ENCODE peak calls at places on chromosome 22, in eight cellular contexts. I is ELF-1; T is breast epithelium; F is activated T-helper 1 cell treated with anti-CD3 and anti-CD28 coated beads, Interleukin-12 subunit alpha, Interleukin-12 subunit beta, Interleukin-2, Interleukin-4 antibody, amounts not matched to agents 30 ng/mL and 10 ng/mL and 1 ng/mL, durations not matched to agents 14 hours and 24 hours and 36 hours; U is T-helper 9 cell; Y is NCI-H1694; R is stimulated activated CD4-positive, alpha-beta T cell treated with anti-CD3 and anti-CD28 coated beads, Interleukin-15, amount 100 ng/mL, for 1 hour; K is NCI-H1105 treated with DMSO at 0.1 percent for 48 hours. W is an unnamed sample.
A peak's percentile ranks its signal among the peaks of the same experiment; 100 is the strongest.

GRCh38 chr22:21078916-21079315 is 33.2 kb downstream of the LRRC74B start:
- DNase-seq in I (no peak), T (no peak), F (no peak), U (no peak), Y (no peak), R (no peak), K (no peak), W (no peak)

GRCh38 chr22:23565288-23565941 is 14.7 kb downstream of the IGLL1 start:
- DNase-seq in I (peak; percentile 69), T (no peak), F (no peak), U (no peak), Y (no peak), R (no peak), K (peak; percentile 42), W (no peak)

GRCh38 chr22:50699001-50699753 is 26.6 kb downstream of the SHANK3 start:
- DNase-seq in I (no peak), T (no peak), F (no peak), U (no peak), Y (no peak), R (no peak), K (no peak), W (no peak)

GRCh38 chr22:36759481-36760159 is 16.3 kb downstream of the IFT27 start:
- DNase-seq in I (no peak), T (peak; percentile 28), F (no peak), U (no peak), Y (no peak), R (no peak), K (no peak), W (no peak)

GRCh38 chr22:28024422-28024888 is 105.4 kb upstream of the PITPNB start:
- DNase-seq in I (no peak), T (no peak), F (no peak), U (no peak), Y (no peak), R (no peak), K (no peak), W (no peak)

GRCh38 chr22:22702159-22702873 is 57.9 kb downstream of the GGTLC2 start:
- DNase-seq in I (peak; percentile 19), T (no peak), F (no peak), U (no peak), Y (no peak), R (no peak), K (no peak), W (no peak)

GRCh38 chr22:24414523-24414922 is 12.9 kb upstream of the ADORA2A start:
- DNase-seq in I (no peak), T (no peak), F (no peak), U (no peak), Y (no peak), R (no peak), K (no peak), W (no peak)

GRCh38 chr22:48699531-48699930 is 1128.1 kb downstream of the BRD1 start:
- DNase-seq in I (no peak), T (no peak), F (no peak), U (no peak), Y (no peak), R (no peak), K (no peak), W (no peak)

GRCh38 chr22:38034278-38034882 is 22.8 kb upstream of the PICK1 start:
- DNase-seq in I (peak; percentile 93), T (peak; percentile 74), F (no peak), U (no peak), Y (no peak), R (no peak), K (no peak), W (no peak)

GRCh38 chr22:49237703-49238102 is 590.0 kb downstream of the BRD1 start:
- DNase-seq in I (no peak), T (no peak), F (no peak), U (no peak), Y (no peak), R (no peak), K (no peak), W (no peak)

GRCh38 chr22:36374603-36375024 is 13.2 kb downstream of the MYH9 start:
- DNase-seq in I (peak; percentile 34), T (no peak), F (no peak), U (no peak), Y (no peak), R (no peak), K (no peak), W (no peak)

GRCh38 chr22:23408321-23408720 is 171.8 kb downstream of the IGLL1 start:
- DNase-seq in I (no peak), T (no peak), F (no peak), U (no peak), Y (no peak), R (no peak), K (no peak), W (no peak)

GRCh38 chr22:46036558-46037408 is 59.8 kb upstream of the WNT7B start:
- DNase-seq in I (peak; percentile 66), T (peak; percentile 56), F (peak; percentile 36), U (no peak), Y (no peak), R (no peak), K (peak; percentile 49), W (peak; percentile 12)

GRCh38 chr22:22094921-22095320 is 112.3 kb upstream of the TOP3B start:
- DNase-seq in I (no peak), T (no peak), F (no peak), U (no peak), Y (no peak), R (no peak), K (no peak), W (no peak)

GRCh38 chr22:27381552-27381951 is 420.0 kb downstream of the MN1 start:
- DNase-seq in I (no peak), T (no peak), F (no peak), U (no peak), Y (no peak), R (no peak), K (no peak), W (no peak)

GRCh38 chr22:25880524-25880923 is 138.5 kb downstream of the MYO18B start:
- DNase-seq in I (no peak), T (no peak), F (no peak), U (no peak), Y (no peak), R (no peak), K (no peak), W (no peak)

GRCh38 chr22:33519140-33519973 is 400.9 kb downstream of the LARGE1 start:
- DNase-seq in I (peak; percentile 66), T (no peak), F (no peak), U (no peak), Y (peak; percentile 37), R (no peak), K (peak; percentile 61), W (no peak)

GRCh38 chr22:23537421-23537820 is 42.7 kb downstream of the IGLL1 start:
- DNase-seq in I (peak; percentile 35), T (peak; percentile 47), F (no peak), U (no peak), Y (no peak), R (no peak), K (no peak), W (no peak)

GRCh38 chr22:29071261-29072045 is 1.4 kb upstream of the KREMEN1 start:
- DNase-seq in I (peak; percentile 64), T (peak; percentile 59), F (peak; percentile 19), U (no peak), Y (peak; percentile 23), R (no peak), K (no peak), W (no peak)

GRCh38 chr22:25661067-25661466 is 80.9 kb upstream of the MYO18B start:
- DNase-seq in I (no peak), T (no peak), F (no peak), U (no peak), Y (no peak), R (no peak), K (peak; percentile 54), W (no peak)

GRCh38 chr22:49141761-49142160 is 685.9 kb downstream of the BRD1 start:
- DNase-seq in I (no peak), T (no peak), F (no peak), U (no peak), Y (no peak), R (no peak), K (no peak), W (no peak)